ENCODE peak calls at places on chromosomes 16 and 17, in four cellular contexts. One of them, this sample, is unnamed.

GRCh38 chr16:87297918-87298631 is 19.1 kb downstream of the C16orf95 start:
- DNase-seq in GM12878: no peak
- DNase-seq in T-helper 1 cell: peak; percentile 17
- DNase-seq in Caki2: no peak
- DNase-seq in this sample: peak; percentile 83

GRCh38 chr16:85752511-85753420 is 1.9 kb upstream of the C16orf74 start:
- DNase-seq in GM12878: no peak
- DNase-seq in T-helper 1 cell: no peak
- DNase-seq in Caki2: no peak
- DNase-seq in this sample: peak; percentile 52

GRCh38 chr17:71438631-71439146 is 682.1 kb upstream of the SOX9 start:
- DNase-seq in GM12878: no peak
- DNase-seq in T-helper 1 cell: no peak
- DNase-seq in Caki2: peak; percentile 97
- DNase-seq in this sample: no peak

GRCh38 chr16:79651363-79651762 is 50.8 kb upstream of the MAF start:
- DNase-seq in GM12878: no peak
- DNase-seq in T-helper 1 cell: no peak
- DNase-seq in Caki2: peak; percentile 15
- DNase-seq in this sample: no peak

GRCh38 chr17:63918305-63918704 is 334 bp downstream of the GH1 start:
- DNase-seq in GM12878: no peak
- DNase-seq in T-helper 1 cell: no peak
- DNase-seq in Caki2: no peak
- DNase-seq in this sample: no peak

GRCh38 chr17:51056813-51057510 is 63.7 kb downstream of the SPAG9 start:
- DNase-seq in GM12878: no peak
- DNase-seq in T-helper 1 cell: peak; percentile 13
- DNase-seq in Caki2: peak; percentile 60
- DNase-seq in this sample: no peak

GRCh38 chr17:49553676-49554335 is 21.9 kb upstream of the NXPH3 start:
- DNase-seq in GM12878: no peak
- DNase-seq in T-helper 1 cell: no peak
- DNase-seq in Caki2: no peak
- DNase-seq in this sample: no peak

GRCh38 chr16:85215478-85216120 is 103.3 kb upstream of the CIBAR2 start:
- DNase-seq in GM12878: no peak
- DNase-seq in T-helper 1 cell: no peak
- DNase-seq in Caki2: no peak
- DNase-seq in this sample: no peak

GRCh38 chr17:27379863-27380533 is 76.2 kb upstream of the KSR1 start:
- DNase-seq in GM12878: no peak
- DNase-seq in T-helper 1 cell: no peak
- DNase-seq in Caki2: peak; percentile 34
- DNase-seq in this sample: peak; percentile 48

GRCh38 chr17:1724351-1724868 is at the start of gene WDR81:
- DNase-seq in GM12878: no peak
- DNase-seq in T-helper 1 cell: peak; percentile 82
- DNase-seq in Caki2: peak; percentile 59
- DNase-seq in this sample: peak; percentile 85

GRCh38 chr16:15822957-15823356 is 33.9 kb downstream of the MYH11 start:
- DNase-seq in GM12878: no peak
- DNase-seq in T-helper 1 cell: no peak
- DNase-seq in Caki2: no peak
- DNase-seq in this sample: no peak

GRCh38 chr17:55717898-55718735 is 4.5 kb downstream of the TMEM100 start:
- DNase-seq in GM12878: no peak
- DNase-seq in T-helper 1 cell: peak; percentile 45
- DNase-seq in Caki2: peak; percentile 56
- DNase-seq in this sample: no peak

GRCh38 chr16:69243479-69243878 is 56.5 kb downstream of the SNTB2 start:
- DNase-seq in GM12878: no peak
- DNase-seq in T-helper 1 cell: no peak
- DNase-seq in Caki2: no peak
- DNase-seq in this sample: no peak

GRCh38 chr16:11586856-11587642 is at the start of gene LITAF:
- DNase-seq in GM12878: no peak
- DNase-seq in T-helper 1 cell: peak; percentile 44
- DNase-seq in Caki2: peak; percentile 70
- DNase-seq in this sample: peak; percentile 65

GRCh38 chr16:19242186-19242585 is 43.3 kb upstream of the CLEC19A start:
- DNase-seq in GM12878: no peak
- DNase-seq in T-helper 1 cell: no peak
- DNase-seq in Caki2: no peak
- DNase-seq in this sample: no peak

GRCh38 chr17:4124994-4125393 is 17.8 kb downstream of the ZZEF1 start:
- DNase-seq in GM12878: no peak
- DNase-seq in T-helper 1 cell: no peak
- DNase-seq in Caki2: no peak
- DNase-seq in this sample: no peak

GRCh38 chr17:76408037-76408849 is 23.8 kb downstream of the SPHK1 start:
- DNase-seq in GM12878: no peak
- DNase-seq in T-helper 1 cell: peak; percentile 69
- DNase-seq in Caki2: peak; percentile 55
- DNase-seq in this sample: no peak

GRCh38 chr16:85627835-85628556 is 14.9 kb downstream of the GSE1 start:
- DNase-seq in GM12878: no peak
- DNase-seq in T-helper 1 cell: no peak
- DNase-seq in Caki2: no peak
- DNase-seq in this sample: no peak

GRCh38 chr17:17682737-17683675 is 1.7 kb downstream of the RAI1 start:
- DNase-seq in GM12878: no peak
- DNase-seq in T-helper 1 cell: peak; percentile 59
- DNase-seq in Caki2: peak; percentile 64
- DNase-seq in this sample: no peak

GRCh38 chr17:74691151-74691550 is 21.6 kb downstream of the CD300LF start:
- DNase-seq in GM12878: no peak
- DNase-seq in T-helper 1 cell: no peak
- DNase-seq in Caki2: no peak
- DNase-seq in this sample: no peak

GRCh38 chr16:48172682-48173081 is 16.9 kb upstream of the ABCC12 start:
- DNase-seq in GM12878: no peak
- DNase-seq in T-helper 1 cell: no peak
- DNase-seq in Caki2: no peak
- DNase-seq in this sample: no peak

GRCh38 chr16:19095699-19096098 is 18.1 kb upstream of the ITPRIPL2 start:
- DNase-seq in GM12878: no peak
- DNase-seq in T-helper 1 cell: no peak
- DNase-seq in Caki2: peak; percentile 63
- DNase-seq in this sample: no peak

GRCh38 chr17:27904534-27904933 is 11.4 kb upstream of the LYRM9 start:
- DNase-seq in GM12878: no peak
- DNase-seq in T-helper 1 cell: no peak
- DNase-seq in Caki2: no peak
- DNase-seq in this sample: no peak

GRCh38 chr17:3771140-3771539 is 29.8 kb downstream of the ITGAE start:
- DNase-seq in GM12878: no peak
- DNase-seq in T-helper 1 cell: no peak
- DNase-seq in Caki2: no peak
- DNase-seq in this sample: no peak

GRCh38 chr17:30344283-30345088 is 10.6 kb upstream of the TMIGD1 start:
- DNase-seq in GM12878: no peak
- DNase-seq in T-helper 1 cell: no peak
- DNase-seq in Caki2: peak; percentile 89
- DNase-seq in this sample: no peak

GRCh38 chr17:72571813-72572396 is 451.1 kb downstream of the SOX9 start:
- DNase-seq in GM12878: no peak
- DNase-seq in T-helper 1 cell: no peak
- DNase-seq in Caki2: no peak
- DNase-seq in this sample: no peak

GRCh38 chr17:10879110-10879509 is 41.2 kb upstream of the PIRT start:
- DNase-seq in GM12878: no peak
- DNase-seq in T-helper 1 cell: no peak
- DNase-seq in Caki2: no peak
- DNase-seq in this sample: peak; percentile 11

GRCh38 chr17:53470626-53471025 is 352.1 kb upstream of the KIF2B start:
- DNase-seq in GM12878: no peak
- DNase-seq in T-helper 1 cell: no peak
- DNase-seq in Caki2: no peak
- DNase-seq in this sample: no peak